ENCODE peak calls at places on chromosomes 12 and 14, in ten cellular contexts. B is stomach, R is A549, K is HepG2, N is sigmoid colon, Y is GM12878, S is ovary, O is suprapubic skin, H is K562, V is tibial nerve. D is an unnamed sample.

GRCh38 chr12:34397591-34398365 is 375.5 kb downstream of the ALG10 start:
- DNase-seq in B (peak), R (no peak), K (no peak), N (peak), Y (no peak), S (peak), O (peak), H (peak), V (peak), D (peak)

GRCh38 chr14:29320261-29320660 is 553.7 kb downstream of the FOXG1 start:
- DNase-seq in B (no peak), R (no peak), K (no peak), N (no peak), Y (no peak), S (no peak), O (no peak), H (no peak), V (no peak), D (no peak)

GRCh38 chr12:108686753-108687152 is 44.6 kb downstream of the CORO1C start:
- DNase-seq in B (no peak), R (no peak), K (no peak), N (no peak), Y (no peak), S (no peak), O (no peak), H (no peak), V (no peak), D (peak)

GRCh38 chr14:60760648-60761364 is 26.2 kb downstream of the MNAT1 start:
- DNase-seq in B (no peak), R (no peak), K (peak), N (no peak), Y (no peak), S (no peak), O (no peak), H (no peak), V (no peak), D (no peak)

GRCh38 chr12:31326689-31327659 is 1.0 kb upstream of the SINHCAF start:
- DNase-seq in B (no peak), R (no peak), K (no peak), N (no peak), Y (no peak), S (no peak), O (no peak), H (no peak), V (peak), D (no peak)

GRCh38 chr12:112559784-112560183 is 141.0 kb downstream of the PTPN11 start:
- DNase-seq in B (no peak), R (no peak), K (no peak), N (no peak), Y (no peak), S (no peak), O (no peak), H (no peak), V (no peak), D (no peak)

GRCh38 chr14:87522575-87522974 is 470.4 kb downstream of the GALC start:
- DNase-seq in B (no peak), R (no peak), K (no peak), N (no peak), Y (no peak), S (no peak), O (no peak), H (no peak), V (no peak), D (no peak)

GRCh38 chr14:104091927-104092771 is 6.6 kb downstream of the ASPG start:
- DNase-seq in B (no peak), R (no peak), K (no peak), N (no peak), Y (no peak), S (peak), O (no peak), H (no peak), V (no peak), D (no peak)

GRCh38 chr12:115823635-115824034 is 453.9 kb downstream of the MED13L start:
- DNase-seq in B (no peak), R (no peak), K (no peak), N (no peak), Y (no peak), S (no peak), O (no peak), H (no peak), V (no peak), D (no peak)

GRCh38 chr14:105092912-105093425 is 27.7 kb upstream of the GPR132 start:
- DNase-seq in B (peak), R (peak), K (no peak), N (peak), Y (no peak), S (peak), O (peak), H (peak), V (no peak), D (peak)

GRCh38 chr14:67446371-67447032 is 34.5 kb upstream of the PLEK2 start:
- DNase-seq in B (no peak), R (no peak), K (no peak), N (no peak), Y (no peak), S (no peak), O (no peak), H (no peak), V (no peak), D (no peak)

GRCh38 chr14:22567437-22567836 is 21.6 kb downstream of the DAD1 start:
- DNase-seq in B (no peak), R (no peak), K (no peak), N (no peak), Y (no peak), S (no peak), O (no peak), H (no peak), V (no peak), D (no peak)
- TF ChIP-seq POLR2A in B (no peak), R (no peak), K (no peak), N (no peak), Y (no peak), S (no peak), O (no peak), H (no peak), V (no peak), D (no peak)

DNA sequence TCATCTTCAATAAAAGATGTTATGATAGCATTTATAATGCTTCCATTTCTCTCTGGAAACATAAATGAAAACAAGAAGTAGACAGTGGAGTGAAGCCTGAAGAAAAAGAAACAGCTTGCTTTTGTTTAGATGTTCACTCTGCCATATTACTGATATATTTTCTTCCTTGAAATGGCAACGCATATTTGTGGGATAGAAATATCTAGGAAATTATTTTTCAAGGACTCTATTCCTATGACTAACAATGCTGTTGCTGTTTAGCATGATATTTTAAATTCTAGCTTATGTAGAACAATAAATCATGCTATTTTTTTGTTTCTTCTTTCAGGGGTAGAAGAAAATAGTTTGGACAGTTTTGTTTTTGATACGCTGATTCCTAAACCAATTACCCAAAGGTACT is 359.0 kb downstream of the NAV3 start:
- DNase-seq in B (no peak), R (no peak), K (no peak), N (no peak), Y (no peak), S (no peak), O (no peak), H (no peak), V (no peak), D (no peak)
- TF ChIP-seq CTCF in B (no peak), R (no peak), K (no peak), N (no peak), Y (no peak), S (no peak), O (no peak), H (no peak), V (no peak), D (no peak)

GRCh38 chr12:42982828-42983227 is 393.3 kb upstream of the PRICKLE1 start:
- DNase-seq in B (no peak), R (no peak), K (no peak), N (no peak), Y (no peak), S (no peak), O (no peak), H (no peak), V (no peak), D (no peak)
- TF ChIP-seq EP300 in B (no peak), R (no peak), K (no peak), N (no peak), Y (no peak), S (no peak), O (no peak), H (no peak), V (no peak), D (no peak)

GRCh38 chr12:12890815-12891645 is at the start of gene GPRC5A:
- DNase-seq in B (peak), R (peak), K (peak), N (peak), Y (no peak), S (peak), O (peak), H (peak), V (peak), D (peak)
- TF ChIP-seq POLR2A in B (peak), R (peak), K (no peak), N (no peak), Y (no peak), S (peak), O (peak), H (no peak), V (peak), D (peak)